ENCODE peak calls at places on chromosomes 6 and 20, in six cellular contexts. K, D, I, Q, W and M are unnamed samples.

GRCh38 chr20:4574356-4574690 is 147.4 kb upstream of the PRND start:
- DNase-seq in K (no peak), D (no peak), I (no peak), Q (no peak), W (no peak), M (no peak)

GRCh38 chr6:108766886-108767285 is 81.3 kb upstream of the ARMC2 start:
- DNase-seq in K (no peak), D (no peak), I (no peak), Q (no peak), W (no peak), M (no peak)

GRCh38 chr20:12372557-12372956 is 454.9 kb downstream of the BTBD3 start:
- DNase-seq in K (no peak), D (no peak), I (no peak), Q (no peak), W (no peak), M (no peak)

GRCh38 chr6:110140650-110141049 is 38.8 kb downstream of the WASF1 start:
- DNase-seq in K (peak), D (no peak), I (no peak), Q (no peak), W (no peak), M (no peak)

GRCh38 chr20:50930139-50931047 is 844 bp downstream of the ADNP start:
- DNase-seq in K (no peak), D (peak), I (no peak), Q (no peak), W (peak), M (no peak)

GRCh38 chr20:24762371-24762770 is 186.7 kb upstream of the CST7 start:
- DNase-seq in K (no peak), D (peak), I (no peak), Q (no peak), W (no peak), M (no peak)

GRCh38 chr20:11447371-11448100 is 470.2 kb upstream of the BTBD3 start:
- DNase-seq in K (no peak), D (no peak), I (no peak), Q (no peak), W (no peak), M (no peak)

GRCh38 chr6:146191600-146191999 is 162.7 kb downstream of the GRM1 start:
- DNase-seq in K (no peak), D (no peak), I (no peak), Q (no peak), W (no peak), M (no peak)

GRCh38 chr20:53621482-53622246 is 28.0 kb upstream of the ZNF217 start:
- DNase-seq in K (peak), D (peak), I (peak), Q (no peak), W (no peak), M (peak)

GRCh38 chr6:89239338-89239737 is 22.2 kb upstream of the GABRR1 start:
- DNase-seq in K (no peak), D (no peak), I (no peak), Q (no peak), W (no peak), M (no peak)

GRCh38 chr20:7744411-7744810 is 195.8 kb downstream of the HAO1 start:
- DNase-seq in K (no peak), D (no peak), I (no peak), Q (no peak), W (no peak), M (no peak)

GRCh38 chr20:57656821-57657536 is 36.8 kb upstream of the ZBP1 start:
- DNase-seq in K (no peak), D (peak), I (no peak), Q (no peak), W (peak), M (peak)

GRCh38 chr6:18488526-18489270 is 101.5 kb downstream of the RNF144B start:
- DNase-seq in K (no peak), D (no peak), I (peak), Q (no peak), W (no peak), M (no peak)

GRCh38 chr6:167858086-167858591 is 31.4 kb downstream of the AFDN start:
- DNase-seq in K (no peak), D (no peak), I (no peak), Q (no peak), W (no peak), M (no peak)

GRCh38 chr6:168181316-168181715 is 102.3 kb upstream of the FRMD1 start:
- DNase-seq in K (no peak), D (no peak), I (peak), Q (no peak), W (no peak), M (no peak)

GRCh38 chr6:151413372-151414145 is 22.2 kb upstream of the ZBTB2 start:
- DNase-seq in K (no peak), D (no peak), I (no peak), Q (no peak), W (no peak), M (no peak)

GRCh38 chr6:52059821-52060220 is 27.6 kb downstream of the PKHD1 start:
- DNase-seq in K (no peak), D (no peak), I (no peak), Q (no peak), W (no peak), M (no peak)

GRCh38 chr20:37850724-37851123 is 52.2 kb upstream of the VSTM2L start:
- DNase-seq in K (no peak), D (no peak), I (no peak), Q (no peak), W (no peak), M (no peak)

GRCh38 chr20:32796383-32797159 is 23.2 kb upstream of the MAPRE1 start:
- DNase-seq in K (no peak), D (no peak), I (no peak), Q (no peak), W (no peak), M (no peak)

GRCh38 chr6:102918161-102918560 is 1524.7 kb downstream of the GRIK2 start:
- DNase-seq in K (no peak), D (no peak), I (no peak), Q (no peak), W (no peak), M (no peak)

GRCh38 chr6:7975764-7976146 is 65.2 kb upstream of the TXNDC5 start:
- DNase-seq in K (no peak), D (peak), I (peak), Q (no peak), W (no peak), M (peak)

GRCh38 chr20:10565191-10565921 is 108.4 kb downstream of the JAG1 start:
- DNase-seq in K (no peak), D (no peak), I (no peak), Q (no peak), W (no peak), M (no peak)

GRCh38 chr6:150751296-150751695 is 114.2 kb upstream of the MTHFD1L start:
- DNase-seq in K (no peak), D (no peak), I (no peak), Q (no peak), W (no peak), M (no peak)

GRCh38 chr6:44023586-44024454 is 103.4 kb downstream of the MRPL14 start:
- DNase-seq in K (no peak), D (no peak), I (no peak), Q (no peak), W (no peak), M (no peak)

GRCh38 chr6:6685249-6685667 is 96.7 kb downstream of the LY86 start:
- DNase-seq in K (no peak), D (no peak), I (no peak), Q (no peak), W (no peak), M (no peak)

GRCh38 chr20:25739615-25740320 is 43.1 kb upstream of the ZNF337 start:
- DNase-seq in K (no peak), D (no peak), I (no peak), Q (no peak), W (no peak), M (no peak)

GRCh38 chr6:118198746-118199145 is 291.7 kb downstream of the SLC35F1 start:
- DNase-seq in K (no peak), D (no peak), I (no peak), Q (no peak), W (no peak), M (no peak)

GRCh38 chr6:136415351-136416005 is 125.8 kb upstream of the BCLAF1 start:
- DNase-seq in K (no peak), D (no peak), I (no peak), Q (no peak), W (no peak), M (no peak)

GRCh38 chr6:44942201-44942600 is 385.9 kb upstream of the RUNX2 start:
- DNase-seq in K (no peak), D (no peak), I (no peak), Q (no peak), W (no peak), M (no peak)

GRCh38 chr6:24283043-24283985 is 74.5 kb downstream of the DCDC2 start:
- DNase-seq in K (peak), D (peak), I (peak), Q (peak), W (no peak), M (peak)
- H3K4me3 ChIP-seq in K (peak), D (peak), I (peak), Q (no peak), W (no peak), M (no peak)

GRCh38 chr6:34178361-34179105 is 32.6 kb upstream of the GRM4 start:
- DNase-seq in K (no peak), D (peak), I (no peak), Q (no peak), W (peak), M (no peak)

GRCh38 chr6:34176261-34177031 is 30.6 kb upstream of the GRM4 start:
- DNase-seq in K (no peak), D (peak), I (no peak), Q (no peak), W (no peak), M (no peak)

GRCh38 chr6:34174846-34175399 is 29.0 kb upstream of the GRM4 start:
- DNase-seq in K (no peak), D (peak), I (no peak), Q (no peak), W (no peak), M (no peak)

GRCh38 chr6:34179106-34179720 is 33.3 kb upstream of the GRM4 start:
- DNase-seq in K (no peak), D (peak), I (no peak), Q (no peak), W (peak), M (no peak)

DNA sequence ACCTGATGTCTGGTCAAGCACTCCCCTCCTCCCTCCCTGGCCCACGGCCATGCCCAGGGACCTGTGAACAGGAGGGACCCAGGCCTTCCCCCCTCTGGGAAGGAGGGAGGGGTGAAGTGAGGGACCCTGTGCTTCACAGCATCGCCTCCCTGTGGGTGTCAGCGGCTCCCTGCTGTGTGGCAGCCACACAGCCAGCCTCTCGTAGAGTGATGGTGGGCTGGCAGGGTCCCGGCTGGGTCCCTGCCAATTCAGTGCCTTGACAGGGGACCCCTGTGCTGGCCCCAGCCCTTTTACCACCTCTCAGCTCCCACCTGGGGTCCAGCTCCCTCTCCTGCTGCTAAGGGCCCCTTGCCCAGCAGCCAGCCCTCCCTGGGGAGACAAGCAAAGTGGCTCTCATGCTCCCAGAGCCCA is 31.3 kb upstream of the GRM4 start:
- DNase-seq in K (no peak), D (peak), I (no peak), Q (no peak), W (no peak), M (no peak)
- TF ChIP-seq POLR2AphosphoS5 in K (no peak), D (no peak), I (no peak), Q (no peak), W (no peak), M (no peak)

GRCh38 chr20:22905667-22906066 is 129.4 kb upstream of the SSTR4 start:
- DNase-seq in K (no peak), D (no peak), I (peak), Q (no peak), W (peak), M (no peak)

GRCh38 chr20:22909436-22909835 is 125.7 kb upstream of the SSTR4 start:
- DNase-seq in K (no peak), D (no peak), I (no peak), Q (no peak), W (no peak), M (no peak)

GRCh38 chr20:22908944-22909343 is 126.2 kb upstream of the SSTR4 start:
- DNase-seq in K (no peak), D (no peak), I (no peak), Q (no peak), W (no peak), M (no peak)

GRCh38 chr20:22910287-22910852 is 124.7 kb upstream of the SSTR4 start:
- DNase-seq in K (no peak), D (no peak), I (no peak), Q (no peak), W (no peak), M (no peak)

DNA sequence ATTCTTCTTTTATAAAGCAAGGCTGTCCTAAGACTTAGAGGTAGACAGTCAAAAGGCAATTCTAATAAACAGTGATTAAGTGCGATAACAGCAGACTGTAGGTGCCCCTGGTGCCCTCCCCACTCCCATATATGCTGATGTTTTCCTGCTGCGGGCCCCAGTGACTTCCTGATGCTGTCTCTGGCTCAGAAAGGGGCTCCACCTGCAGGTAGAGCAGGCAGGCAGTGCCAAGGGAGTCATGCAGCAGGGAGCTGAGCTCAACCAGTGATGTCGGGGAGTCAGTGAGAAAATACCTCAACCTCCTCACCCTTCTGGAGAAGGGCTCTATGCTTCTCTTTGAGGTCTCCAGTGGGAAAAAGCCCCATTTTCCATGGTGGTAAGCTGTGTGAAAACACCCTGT is 126.7 kb upstream of the SSTR4 start:
- DNase-seq in K (no peak), D (no peak), I (no peak), Q (no peak), W (no peak), M (no peak)
- TF ChIP-seq POLR2A in K (no peak), D (no peak), I (no peak), Q (no peak), W (no peak), M (no peak)

DNA sequence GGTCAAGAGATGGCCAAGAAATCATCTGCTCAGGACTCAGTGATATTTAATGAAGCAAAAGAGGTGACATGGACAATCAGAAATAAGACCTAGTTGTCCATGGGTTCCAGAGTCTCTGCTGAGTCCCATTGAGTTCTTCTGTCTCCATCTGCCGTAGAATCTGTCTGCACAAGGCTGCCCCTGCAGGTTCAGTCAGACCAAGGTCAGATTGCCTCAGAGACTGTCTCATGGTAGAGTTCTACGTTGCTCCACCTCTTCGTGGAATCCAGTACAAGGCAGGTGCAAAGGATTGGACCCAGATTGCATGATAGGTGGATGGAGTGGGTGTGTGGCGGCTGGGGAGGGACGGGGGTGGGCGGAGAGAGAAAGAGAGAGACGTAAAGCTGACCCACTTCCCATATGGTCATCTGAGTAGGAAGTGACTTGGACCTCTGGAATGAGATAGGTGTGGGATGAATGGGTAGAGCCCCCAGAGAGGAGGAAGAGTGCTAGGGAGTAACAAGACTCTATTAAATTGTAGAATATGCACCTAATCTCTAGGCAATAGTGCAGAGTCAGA is 75.3 kb downstream of the SOBP start:
- DNase-seq in K (no peak), D (no peak), I (no peak), Q (no peak), W (no peak), M (no peak)
- H3K4me3 ChIP-seq in K (no peak), D (no peak), I (no peak), Q (no peak), W (no peak), M (no peak)

DNA sequence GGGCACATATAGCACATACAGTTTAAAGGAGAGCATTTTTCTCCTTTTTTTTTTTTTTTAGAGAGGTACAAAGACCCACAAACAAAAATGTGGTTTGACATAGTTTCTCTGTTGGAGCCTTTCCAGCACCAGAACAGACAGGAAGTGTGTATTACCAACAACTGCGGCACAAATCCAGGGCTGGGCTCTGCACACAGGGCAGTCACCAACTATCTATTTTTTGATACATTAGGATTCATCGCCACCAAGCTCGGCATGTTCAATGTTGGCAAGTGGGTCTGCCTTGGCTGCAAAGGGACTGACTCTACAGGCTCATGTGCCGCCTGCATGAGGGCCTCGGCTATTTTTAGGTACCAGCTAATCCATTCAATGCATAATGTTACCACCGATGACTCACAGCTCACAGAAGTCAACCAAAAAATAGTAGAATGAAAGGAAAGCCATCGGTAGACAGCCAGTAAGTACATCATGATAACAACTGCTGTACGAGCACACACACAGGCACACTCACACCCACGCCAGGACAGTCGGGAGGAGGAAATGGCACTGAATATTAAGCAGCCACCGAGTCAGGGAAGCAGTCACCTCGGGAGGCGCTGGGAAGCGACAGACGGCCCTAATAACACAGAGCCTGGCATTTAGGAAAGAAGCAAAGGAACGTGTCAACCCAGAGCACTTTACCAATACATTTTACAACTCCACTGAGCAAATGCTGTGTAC is 81.6 kb downstream of the GMPR start:
- DNase-seq in K (peak), D (peak), I (peak), Q (no peak), W (no peak), M (peak)
- TF ChIP-seq POLR2AphosphoS5 in K (peak), D (peak), I (no peak), Q (no peak), W (peak), M (peak)

GRCh38 chr6:328184-328670 is 35.9 kb downstream of the DUSP22 start:
- DNase-seq in K (no peak), D (no peak), I (peak), Q (no peak), W (no peak), M (no peak)
- TF ChIP-seq POLR2A in K (no peak), D (no peak), I (no peak), Q (no peak), W (no peak), M (no peak)

DNA sequence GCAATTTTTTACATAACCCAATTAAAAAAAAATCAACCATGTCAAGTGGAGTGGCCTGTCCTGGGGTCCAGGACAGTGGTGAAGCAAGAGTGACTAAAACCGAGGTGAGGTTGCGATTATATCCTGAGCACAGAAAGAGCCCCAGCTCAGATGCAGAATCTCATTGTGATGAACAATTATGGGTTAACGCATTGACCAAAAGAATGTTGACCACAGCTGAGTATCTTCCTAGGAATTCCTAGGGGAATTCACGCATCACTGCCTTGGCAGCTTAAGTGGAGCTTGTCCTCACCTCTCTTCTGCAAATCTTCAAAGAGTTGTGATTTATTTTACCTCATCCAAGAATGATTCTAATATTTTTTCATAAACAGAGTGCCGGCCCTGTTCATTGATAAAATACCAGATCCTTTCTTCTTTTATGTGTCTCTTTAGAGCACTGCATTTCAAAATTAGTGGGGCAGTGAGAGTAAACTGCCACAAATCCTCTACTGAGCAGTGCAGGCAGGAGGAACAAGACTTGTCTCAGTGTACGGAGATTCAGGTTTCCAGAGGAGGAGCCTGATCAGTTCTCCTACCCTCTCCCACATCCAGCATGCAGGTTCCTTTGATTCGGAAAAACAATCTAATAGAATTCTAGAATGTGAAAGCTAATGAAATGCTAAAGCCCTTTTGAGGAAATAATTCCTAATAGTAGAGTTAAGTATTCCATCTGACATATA is 60.1 kb upstream of the ZNF184 start:
- DNase-seq in K (peak), D (no peak), I (no peak), Q (no peak), W (no peak), M (no peak)
- H3K4me3 ChIP-seq in K (peak), D (no peak), I (no peak), Q (no peak), W (no peak), M (no peak)